ENCODE peak calls at places on chromosomes 12 and 14, in ten cellular contexts. U is A673; W is iPS DF 6.9; Z is neural crest cell; N is cardiac fibroblast; H is neuronal stem cell; E is epithelial cell of esophagus; S is stimulated activated CD4-positive, alpha-beta T cell treated with anti-CD3 and anti-CD28 coated beads, Interleukin-2, amount 100 ng/mL, for 48 hours; O is keratinocyte; P is psoas muscle. F is an unnamed sample.

GRCh38 chr12:120892265-120892664 is 11.9 kb downstream of the SPPL3 start:
- DNase-seq in H (no peak), N (no peak), E (no peak), O (no peak), U (no peak), P (no peak), Z (no peak), W (no peak), S (no peak), F (no peak)

GRCh38 chr14:84202486-84202885 is 1327.5 kb upstream of the FLRT2 start:
- DNase-seq in H (peak), S (no peak), U (no peak), Z (no peak), E (no peak), P (no peak), O (no peak), W (no peak), N (no peak), F (no peak)

GRCh38 chr12:88833641-88834116 is 253.4 kb upstream of the KITLG start:
- DNase-seq in Z (no peak), N (peak), H (no peak), O (no peak), W (no peak), E (peak), P (no peak), U (no peak), S (no peak), F (no peak)

GRCh38 chr12:49939307-49939706 is 11.2 kb upstream of the AQP2 start:
- DNase-seq in S (no peak), E (no peak), H (no peak), P (no peak), O (no peak), W (no peak), U (no peak), Z (no peak), N (no peak), F (no peak)

GRCh38 chr12:103779410-103780092 is 61.5 kb downstream of the NT5DC3 start:
- DNase-seq in N (no peak), W (no peak), U (no peak), E (no peak), Z (no peak), O (no peak), S (no peak), P (no peak), H (no peak), F (no peak)

GRCh38 chr12:108804361-108804949 is 52.9 kb downstream of the SSH1 start:
- DNase-seq in Z (no peak), S (no peak), O (no peak), P (peak), U (peak), H (no peak), N (peak), E (no peak), W (no peak), F (peak)

GRCh38 chr14:22886500-22887259 is 3.7 kb downstream of the REM2 start:
- DNase-seq in S (peak), H (peak), N (peak), P (peak), O (no peak), U (peak), Z (peak), W (no peak), E (peak), F (peak)

GRCh38 chr12:110501378-110501721 is 561 bp downstream of the VPS29 start:
- DNase-seq in U (peak), S (peak), Z (no peak), W (no peak), P (peak), E (peak), N (peak), O (no peak), H (peak), F (peak)

GRCh38 chr14:101064121-101064661 is 160.7 kb upstream of the RTL1 start:
- DNase-seq in O (no peak), P (peak), W (no peak), N (no peak), U (no peak), H (no peak), Z (no peak), E (no peak), S (no peak), F (no peak)

GRCh38 chr12:55965941-55966407 is at the start of gene PMEL:
- DNase-seq in U (no peak), S (no peak), O (no peak), E (no peak), Z (no peak), H (peak), P (no peak), W (no peak), N (no peak), F (no peak)

GRCh38 chr12:8052679-8053078 is 13.5 kb downstream of the C3AR1 start:
- DNase-seq in W (no peak), S (no peak), P (no peak), E (no peak), H (no peak), U (no peak), Z (no peak), O (no peak), N (no peak), F (no peak)

GRCh38 chr12:71477609-71478008 is 38.0 kb downstream of the LGR5 start:
- DNase-seq in Z (no peak), N (no peak), U (no peak), E (no peak), H (no peak), S (no peak), P (no peak), O (no peak), W (no peak), F (no peak)

GRCh38 chr12:80442426-80443222 is 1.4 kb upstream of the PTPRQ start:
- DNase-seq in N (peak), H (no peak), S (no peak), U (peak), O (peak), W (no peak), P (no peak), E (peak), Z (no peak), F (no peak)

GRCh38 chr12:123829561-123829960 is 67.5 kb downstream of the DNAH10 start:
- DNase-seq in S (no peak), N (no peak), U (no peak), P (no peak), E (no peak), W (no peak), Z (no peak), O (no peak), H (no peak), F (no peak)

GRCh38 chr12:18165889-18166288 is 75.9 kb upstream of the RERGL start:
- DNase-seq in O (no peak), H (no peak), E (no peak), N (no peak), U (no peak), P (no peak), Z (no peak), S (no peak), W (no peak), F (no peak)

F was measured in NCI-H82.